ENCODE peak calls at places on chromosomes 1 and 21, in eight cellular contexts. X, D, G, K, N, T, J and V are unnamed samples.

GRCh38 chr1:222613627-222614026 is 4.3 kb upstream of the MIA3 start:
- DNase-seq in N (no peak), J (no peak), G (no peak), D (no peak), X (no peak), T (no peak), K (no peak), V (no peak)

GRCh38 chr1:115873184-115873583 is 32.3 kb upstream of the NHLH2 start:
- DNase-seq in J (no peak), X (no peak), K (peak; percentile 38), T (no peak), D (no peak), G (no peak), N (no peak), V (no peak)

GRCh38 chr1:165595561-165595960 is 35.5 kb upstream of the MGST3 start:
- DNase-seq in J (no peak), N (peak; percentile 90), K (no peak), D (no peak), T (no peak), X (no peak), G (peak; percentile 16), V (no peak)

GRCh38 chr21:45846373-45847160 is 135.0 kb upstream of the COL6A1 start:
- DNase-seq in N (peak; percentile 69), J (no peak), X (no peak), D (no peak), K (no peak), T (no peak), G (peak; percentile 14), V (no peak)

GRCh38 chr1:31020007-31020790 is 45.3 kb downstream of the PUM1 start:
- DNase-seq in D (no peak), N (peak; percentile 34), G (no peak), X (no peak), J (no peak), T (no peak), K (no peak), V (no peak)

GRCh38 chr21:46599251-46599572 is 5.7 kb downstream of the S100B start:
- DNase-seq in G (peak; percentile 92), D (no peak), T (peak; percentile 24), X (no peak), J (no peak), K (no peak), N (peak; percentile 87), V (no peak)

GRCh38 chr1:87902830-87903614 is 574.3 kb downstream of the LMO4 start:
- DNase-seq in J (peak; percentile 0), G (peak; percentile 73), T (no peak), D (no peak), X (no peak), K (peak; percentile 83), N (peak; percentile 13), V (peak; percentile 61)

GRCh38 chr1:208997726-208998312 is 585.7 kb upstream of the CAMK1G start:
- DNase-seq in N (peak; percentile 31), G (no peak), K (no peak), X (no peak), T (no peak), D (peak; percentile 50), J (peak; percentile 7), V (peak; percentile 10)

GRCh38 chr1:15180189-15180588 is 26.6 kb downstream of the TMEM51 start:
- DNase-seq in T (peak; percentile 69), X (no peak), D (no peak), G (no peak), N (no peak), J (no peak), K (no peak), V (no peak)

GRCh38 chr1:177281901-177282300 is 111.1 kb downstream of the BRINP2 start:
- DNase-seq in D (peak; percentile 29), N (no peak), G (no peak), K (no peak), J (no peak), X (no peak), T (no peak), V (no peak)

GRCh38 chr1:197526736-197527371 is 248.4 kb downstream of the DENND1B start:
- DNase-seq in K (no peak), D (no peak), J (peak; percentile 23), N (peak; percentile 45), X (peak; percentile 23), T (no peak), G (peak; percentile 44), V (peak; percentile 20)

GRCh38 chr1:35795295-35795694 is 12.5 kb upstream of the AGO4 start:
- DNase-seq in N (no peak), D (no peak), G (no peak), K (no peak), X (no peak), T (no peak), J (no peak), V (no peak)

GRCh38 chr1:48450505-48450904 is 21.5 kb downstream of the SPATA6 start:
- DNase-seq in T (no peak), X (no peak), G (no peak), K (no peak), D (no peak), J (no peak), N (no peak), V (no peak)

GRCh38 chr21:19353271-19353670 is 949.7 kb upstream of the TMPRSS15 start:
- DNase-seq in G (no peak), D (no peak), T (no peak), J (no peak), X (no peak), K (no peak), N (no peak), V (no peak)

GRCh38 chr1:59979551-59980070 is 53.0 kb upstream of the CYP2J2 start:
- DNase-seq in K (no peak), G (no peak), N (peak; percentile 17), J (no peak), D (no peak), X (no peak), T (no peak), V (no peak)

GRCh38 chr1:87252406-87252805 is 76.3 kb upstream of the LMO4 start:
- DNase-seq in X (no peak), G (peak; percentile 76), K (peak; percentile 68), J (no peak), N (peak; percentile 98), D (no peak), T (no peak), V (no peak)

GRCh38 chr1:100164226-100164625 is 13.8 kb downstream of the LRRC39 start:
- DNase-seq in G (peak; percentile 67), X (no peak), K (no peak), J (no peak), T (no peak), D (no peak), N (peak; percentile 85), V (no peak)

GRCh38 chr1:21229246-21230000 is 52.7 kb upstream of the EIF4G3 start:
- DNase-seq in K (no peak), N (peak; percentile 57), J (no peak), T (no peak), G (peak; percentile 80), D (no peak), X (no peak), V (no peak)

DNA sequence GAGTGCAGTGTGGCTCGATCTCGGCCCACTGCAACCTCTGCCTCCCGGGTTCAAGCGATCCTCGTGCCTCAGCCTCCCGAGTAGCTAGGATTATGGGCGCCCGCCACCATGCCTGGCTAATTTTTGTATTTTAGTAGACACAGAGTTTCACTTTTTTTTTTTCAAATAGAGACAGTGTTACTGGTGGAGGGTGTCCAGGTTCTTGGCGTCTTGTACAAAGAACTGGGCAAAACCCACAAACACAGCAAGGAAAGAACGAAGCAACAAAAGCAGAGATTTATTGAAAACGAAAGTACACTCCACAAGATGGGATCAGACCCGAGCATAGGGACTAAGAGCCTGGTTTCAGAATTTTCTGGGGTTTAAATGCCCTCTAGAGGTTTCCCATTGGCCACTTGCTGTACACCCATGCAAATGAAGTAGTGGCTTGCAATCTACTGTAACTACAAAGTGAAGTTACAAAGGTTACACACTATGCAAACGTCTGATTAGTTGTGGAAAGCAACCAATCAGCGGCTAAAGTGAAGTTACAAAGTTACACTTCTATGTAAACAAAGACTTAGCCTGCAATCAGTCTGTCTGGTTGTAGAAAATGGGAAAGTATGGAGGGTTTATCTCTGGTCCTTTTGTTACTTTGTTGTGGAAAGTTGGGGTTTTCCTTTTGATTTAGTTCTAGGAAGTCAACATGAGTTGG is 199.1 kb downstream of the DYRK1A start:
- DNase-seq in X (no peak), J (no peak), N (peak; percentile 78), D (no peak), T (no peak), K (no peak), G (peak; percentile 37), V (peak; percentile 28)
- H3K4me3 ChIP-seq in X (no peak overlapping the region), J (no peak overlapping the region), N (peak overlapping the region; percentile 50), D (no peak overlapping the region), T (no peak overlapping the region), K (no peak overlapping the region), G (peak overlapping the region; percentile 22), V (no peak overlapping the region)

GRCh38 chr1:230713547-230713914 is 391 bp downstream of the AGT start:
- DNase-seq in T (no peak), J (no peak), X (no peak), D (no peak), K (no peak), G (no peak), N (no peak), V (no peak)
- H3K4me3 ChIP-seq in T (no peak overlapping the region), J (no peak overlapping the region), X (no peak overlapping the region), D (no peak overlapping the region), K (no peak overlapping the region), G (no peak overlapping the region), N (peak overlapping the region; percentile 13), V (no peak overlapping the region)

GRCh38 chr1:112394743-112395062 is 1.3 kb upstream of the CTTNBP2NL start:
- DNase-seq in J (no peak), T (no peak), K (no peak), G (no peak), D (no peak), N (no peak), X (no peak), V (no peak)
- H3K4me3 ChIP-seq in J (no peak overlapping the region), T (no peak overlapping the region), K (peak overlapping the region; percentile 17), G (peak overlapping the region; percentile 36), D (no peak overlapping the region), N (peak overlapping the region; percentile 40), X (no peak overlapping the region), V (no peak overlapping the region)

GRCh38 chr1:58250587-58250948 is 296.0 kb downstream of the OMA1 start:
- DNase-seq in X (no peak), J (no peak), T (no peak), K (no peak), N (no peak), D (no peak), G (no peak), V (no peak)
- H3K4me3 ChIP-seq in X (no peak overlapping the region), J (no peak overlapping the region), T (no peak overlapping the region), K (no peak overlapping the region), N (no peak overlapping the region), D (peak overlapping the region; percentile 71), G (no peak overlapping the region), V (peak overlapping the region; percentile 41)

DNA sequence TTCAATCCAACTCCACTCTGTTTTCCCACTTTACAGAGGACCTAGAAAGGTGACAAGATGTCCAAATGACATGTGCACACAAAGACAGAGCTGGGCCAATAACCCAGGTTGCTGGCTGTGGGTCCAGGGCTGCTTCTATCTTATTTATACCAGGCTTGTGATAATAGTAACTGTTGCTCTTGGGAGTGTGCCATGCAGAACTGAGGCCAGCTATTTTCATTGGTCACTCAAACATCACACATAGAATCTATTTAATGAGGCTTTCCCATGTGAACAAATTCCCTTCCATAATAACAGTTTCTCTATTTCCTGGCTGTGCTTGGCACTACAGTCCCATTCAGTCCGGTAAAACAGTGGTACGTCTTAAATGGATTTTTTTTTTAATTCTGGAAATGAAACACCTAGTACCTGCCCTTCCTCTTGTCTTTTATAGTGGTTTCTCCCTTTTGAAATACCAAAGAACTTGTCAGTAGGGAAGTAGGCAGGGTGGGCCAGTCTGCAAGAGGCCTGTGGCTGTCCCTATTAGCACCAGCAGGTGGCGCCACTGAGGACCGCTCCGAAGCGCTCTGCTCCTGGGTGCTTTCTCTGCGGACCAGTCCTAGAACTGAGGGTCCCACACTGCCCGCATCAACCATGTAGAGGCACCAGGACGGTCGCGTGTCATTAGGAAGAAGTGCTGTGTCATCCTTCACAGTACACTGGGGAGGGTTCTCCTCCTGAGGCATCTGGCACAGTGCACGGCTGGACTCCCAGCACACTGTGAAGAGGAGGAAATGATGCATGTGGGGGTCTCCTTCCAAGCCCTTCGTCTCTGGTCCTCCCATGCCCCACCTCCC is 52.1 kb downstream of the GPR161 start:
- DNase-seq in K (peak; percentile 69), G (peak; percentile 23), T (peak; percentile 44), X (peak; percentile 29), N (peak; percentile 43), J (peak; percentile 67), D (peak; percentile 88), V (peak; percentile 37)
- H3K4me3 ChIP-seq in K (no peak overlapping the region), G (no peak overlapping the region), T (no peak overlapping the region), X (no peak overlapping the region), N (no peak overlapping the region), J (no peak overlapping the region), D (no peak overlapping the region), V (no peak overlapping the region)